ENCODE peak calls at places on chromosomes 11 and 22, in five cellular contexts. T, V, D, Z and K are unnamed samples.

GRCh38 chr22:21650823-21651520 is 8.9 kb downstream of the SDF2L1 start:
- DNase-seq in T (no peak), V (no peak), D (peak; percentile 80), Z (no peak), K (no peak)

GRCh38 chr11:3091081-3091845 is 34.0 kb upstream of the CARS1 start:
- DNase-seq in T (no peak), V (peak; percentile 49), D (no peak), Z (no peak), K (peak; percentile 65)

GRCh38 chr11:33557201-33557600 is 143.4 kb downstream of the C11orf91 start:
- DNase-seq in T (no peak), V (no peak), D (no peak), Z (no peak), K (no peak)

GRCh38 chr11:75966546-75967287 is 151.7 kb downstream of the UVRAG start:
- DNase-seq in T (peak; percentile 9), V (no peak), D (no peak), Z (no peak), K (no peak)

GRCh38 chr11:79081441-79082124 is 359.2 kb downstream of the TENM4 start:
- DNase-seq in T (no peak), V (peak; percentile 18), D (no peak), Z (no peak), K (no peak)

GRCh38 chr11:115221461-115222069 is 282.6 kb downstream of the CADM1 start:
- DNase-seq in T (no peak), V (no peak), D (no peak), Z (no peak), K (no peak)

GRCh38 chr22:50564289-50564688 is 1.6 kb upstream of the SYCE3 start:
- DNase-seq in T (no peak), V (no peak), D (no peak), Z (no peak), K (no peak)

GRCh38 chr11:112166561-112166960 is 611 bp upstream of the TEX12 start:
- DNase-seq in T (no peak), V (no peak), D (no peak), Z (no peak), K (no peak)

GRCh38 chr11:24747275-24748251 is 250.7 kb downstream of the LUZP2 start:
- DNase-seq in T (no peak), V (no peak), D (no peak), Z (no peak), K (no peak)

GRCh38 chr11:110715541-110715940 is 3.3 kb upstream of the ARHGAP20 start:
- DNase-seq in T (no peak), V (no peak), D (no peak), Z (no peak), K (no peak)

GRCh38 chr11:85589373-85589772 is 37.8 kb downstream of the DLG2 start:
- DNase-seq in T (no peak), V (no peak), D (no peak), Z (no peak), K (no peak)

GRCh38 chr11:43835104-43835503 is 45.5 kb upstream of the ALKBH3 start:
- DNase-seq in T (no peak), V (no peak), D (no peak), Z (no peak), K (no peak)
- TF ChIP-seq EP300 in T (no peak), V (no peak), D (no peak), Z (no peak), K (no peak)

GRCh38 chr11:61293869-61294716 is 1.0 kb downstream of the VWCE start:
- DNase-seq in T (peak; percentile 33), V (peak; percentile 77), D (no peak), Z (peak; percentile 88), K (peak; percentile 85)
- TF ChIP-seq EP300 in T (no peak), V (no peak), D (no peak), Z (no peak), K (no peak)

GRCh38 chr11:122210378-122210995 is 94.5 kb upstream of the BLID start:
- DNase-seq in T (no peak), V (no peak), D (no peak), Z (no peak), K (no peak)

GRCh38 chr11:122207921-122208764 is 92.1 kb upstream of the BLID start:
- DNase-seq in T (no peak), V (no peak), D (no peak), Z (no peak), K (no peak)

GRCh38 chr11:122213111-122213510 is 97.1 kb upstream of the BLID start:
- DNase-seq in T (no peak), V (no peak), D (no peak), Z (no peak), K (no peak)

GRCh38 chr11:122207505-122207904 is 91.5 kb upstream of the BLID start:
- DNase-seq in T (no peak), V (no peak), D (no peak), Z (peak; percentile 51), K (peak; percentile 65)

GRCh38 chr11:122209619-122210377 is 93.8 kb upstream of the BLID start:
- DNase-seq in T (peak; percentile 39), V (peak; percentile 72), D (no peak), Z (peak; percentile 71), K (peak; percentile 86)
- TF ChIP-seq EP300 in T (no peak), V (no peak), D (no peak), Z (no peak), K (no peak)

GRCh38 chr11:83292709-83293435 is 6.7 kb upstream of the CCDC90B start:
- DNase-seq in T (peak; percentile 67), V (no peak), D (peak; percentile 67), Z (no peak), K (no peak)
- TF ChIP-seq EP300 in T (no peak), V (no peak), D (no peak), Z (no peak), K (no peak)

GRCh38 chr11:66677599-66678375 is at the start of gene RBM4B:
- DNase-seq in T (peak; percentile 97), V (peak; percentile 98), D (peak; percentile 98), Z (peak; percentile 98), K (peak; percentile 99)
- TF ChIP-seq EP300 in T (no peak), V (no peak), D (no peak), Z (peak; percentile 33), K (no peak)

DNA sequence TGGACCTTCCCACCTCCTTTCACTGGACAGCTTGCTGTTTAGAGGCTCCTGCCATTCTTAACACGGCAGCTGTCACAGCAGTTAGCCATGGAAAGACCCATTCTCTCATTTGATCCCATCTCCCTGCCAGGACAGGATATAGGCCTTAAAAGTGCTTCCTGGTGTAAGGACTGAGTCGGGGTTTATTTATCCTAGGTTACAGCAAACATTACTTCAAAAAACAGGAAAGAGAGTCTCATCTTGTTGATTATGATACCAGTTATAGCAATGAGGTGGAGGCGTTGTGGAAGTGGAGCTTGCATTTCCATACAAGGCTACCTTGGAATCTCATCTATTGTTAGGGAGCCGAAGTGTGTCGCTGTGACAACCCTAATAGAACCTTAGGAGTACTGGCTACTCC is 17.4 kb upstream of the ETS1 start:
- DNase-seq in T (no peak), V (no peak), D (no peak), Z (no peak), K (no peak)
- TF ChIP-seq EP300 in T (no peak), V (no peak), D (no peak), Z (no peak), K (no peak)

DNA sequence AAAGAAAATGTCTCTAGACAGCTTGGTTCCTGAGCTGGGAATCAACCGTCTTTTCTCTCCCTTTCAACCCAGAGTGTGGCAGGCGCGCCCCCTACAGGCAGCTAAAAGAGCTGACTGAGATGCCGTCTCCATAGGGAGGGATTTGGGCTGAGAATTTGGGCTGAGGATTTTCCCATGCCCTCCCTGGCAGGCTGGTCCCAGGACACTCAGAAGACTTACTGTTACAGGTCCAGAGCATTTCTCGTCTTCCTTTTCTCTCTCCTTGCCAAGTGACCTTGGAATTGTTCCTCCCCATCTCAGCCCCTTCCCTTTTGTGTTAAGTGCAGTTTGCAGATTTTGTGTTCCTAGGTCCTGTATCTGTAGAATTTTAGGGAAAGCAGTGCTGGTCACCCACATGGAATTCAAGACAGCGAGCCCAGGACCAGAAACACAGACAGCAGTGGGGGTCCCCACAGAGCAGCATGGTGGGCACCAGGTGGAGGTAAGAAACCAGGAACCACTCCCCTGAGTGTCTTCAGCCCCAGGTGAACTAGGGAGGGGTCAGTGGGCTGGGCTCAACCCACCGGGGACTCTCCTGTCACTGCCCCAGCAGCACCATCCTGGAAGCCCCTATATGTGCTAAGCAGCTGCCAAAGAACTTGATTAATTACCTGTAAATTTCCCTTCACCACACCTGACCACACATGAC is 9.9 kb upstream of the IGLL5 start:
- DNase-seq in T (peak; percentile 61), V (no peak), D (peak; percentile 98), Z (peak; percentile 33), K (no peak)
- TF ChIP-seq EP300 in T (no peak), V (no peak), D (no peak), Z (no peak), K (no peak)

GRCh38 chr11:71489311-71490043 is 36.5 kb downstream of the NADSYN1 start:
- DNase-seq in T (peak; percentile 23), V (no peak), D (no peak), Z (no peak), K (peak; percentile 45)

GRCh38 chr11:71490044-71490730 is 36.9 kb upstream of the KRTAP5-7 start:
- DNase-seq in T (no peak), V (no peak), D (no peak), Z (no peak), K (peak; percentile 43)

GRCh38 chr11:71488968-71489265 is 35.9 kb downstream of the NADSYN1 start:
- DNase-seq in T (no peak), V (no peak), D (no peak), Z (no peak), K (peak; percentile 18)

GRCh38 chr11:71490731-71491390 is 36.2 kb upstream of the KRTAP5-7 start:
- DNase-seq in T (no peak), V (no peak), D (no peak), Z (no peak), K (peak; percentile 58)

DNA sequence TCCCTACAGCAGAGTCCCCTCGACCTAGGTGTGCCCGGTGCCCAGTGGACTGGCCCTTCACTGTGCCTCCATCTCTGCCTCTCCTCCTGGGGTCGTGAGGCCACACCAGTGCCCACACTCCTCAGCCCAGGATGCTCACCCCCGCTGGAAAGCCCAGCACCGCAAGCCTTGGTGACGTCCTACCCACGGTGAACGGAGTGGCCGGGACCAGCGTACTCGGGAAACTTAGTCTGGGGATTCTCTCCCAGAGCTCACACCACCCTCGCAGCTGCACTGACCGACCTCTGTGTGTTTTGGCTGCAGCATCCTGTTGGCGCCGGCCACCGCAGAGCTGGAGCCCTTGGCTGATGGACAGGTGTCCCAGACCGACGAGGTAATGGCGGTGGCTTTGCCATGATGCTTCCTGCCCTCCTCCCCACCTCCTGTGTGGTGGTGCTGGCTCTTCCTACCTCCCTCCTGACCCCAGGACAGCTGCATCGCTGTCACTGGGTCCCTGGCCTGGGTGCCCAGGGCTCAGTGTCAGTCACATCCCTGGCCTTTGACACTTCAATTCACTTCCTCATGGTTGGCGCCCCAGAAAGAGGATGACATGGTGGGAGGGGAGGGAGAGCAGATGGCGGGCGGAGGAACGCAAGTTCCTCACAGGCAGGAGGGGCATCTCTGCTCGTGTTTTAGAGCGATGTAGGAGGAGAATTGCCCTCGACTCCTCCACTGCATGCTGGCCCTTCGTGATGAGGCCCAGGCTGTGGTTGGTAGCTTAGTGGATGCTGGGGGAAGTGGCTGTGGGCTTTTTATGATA is 35.3 kb upstream of the KRTAP5-7 start:
- DNase-seq in T (no peak), V (no peak), D (no peak), Z (no peak), K (peak; percentile 53)
- TF ChIP-seq EP300 in T (no peak), V (no peak), D (no peak), Z (no peak), K (no peak)